ENCODE peak calls at places on chromosomes 5 and 9, in ten cellular contexts. B is ELR; C is caudate nucleus; D is fibroblast of pulmonary artery; T is stimulated activated CD4-positive, alpha-beta T cell treated with anti-CD3 and anti-CD28 coated beads, Interleukin-15, amount 100 ng/mL, for 1 hour; S is HEK293T; F is CD8-positive, alpha-beta T cell; W is stimulated activated CD8-positive, alpha-beta memory T cell treated with anti-CD3 and anti-CD28 coated beads, Interleukin-15, amount 100 ng/mL, for 24 hours; R is breast epithelium; J is astrocyte of the spinal cord. M is an unnamed sample.

GRCh38 chr9:17491780-17492179 is 87.1 kb upstream of the SH3GL2 start:
- DNase-seq in F (no peak), J (no peak), R (no peak), S (no peak), W (no peak), B (no peak), C (no peak), T (no peak), D (no peak), M (no peak)

GRCh38 chr5:170289749-170290148 is 7.8 kb downstream of the LCP2 start:
- DNase-seq in W (no peak), R (no peak), B (no peak), J (no peak), D (no peak), S (no peak), T (no peak), F (no peak), C (no peak), M (no peak)

GRCh38 chr9:125255781-125256391 is 5.7 kb upstream of the GAPVD1 start:
- DNase-seq in S (peak), W (no peak), F (no peak), B (peak), T (no peak), R (no peak), C (no peak), D (peak), J (no peak), M (no peak)

GRCh38 chr5:130801963-130802362 is 363.1 kb downstream of the HINT1 start:
- DNase-seq in C (no peak), J (no peak), W (no peak), T (no peak), D (no peak), F (no peak), S (no peak), R (no peak), B (no peak), M (no peak)

GRCh38 chr9:122124048-122124447 is 30.9 kb upstream of the TTLL11 start:
- DNase-seq in S (no peak), R (no peak), J (no peak), F (no peak), D (no peak), W (no peak), B (no peak), C (no peak), T (no peak), M (no peak)

GRCh38 chr9:122176916-122177315 is 17.2 kb downstream of the MORN5 start:
- DNase-seq in C (no peak), T (no peak), D (no peak), B (no peak), F (no peak), J (no peak), R (no peak), W (no peak), S (no peak), M (no peak)

GRCh38 chr5:43008369-43009158 is 31.6 kb downstream of the ANXA2R start:
- DNase-seq in W (no peak), T (peak), R (peak), J (peak), S (no peak), C (peak), B (peak), D (peak), F (peak), M (no peak)

GRCh38 chr5:33445808-33446207 is 5.0 kb downstream of the TARS1 start:
- DNase-seq in S (no peak), F (no peak), W (no peak), B (no peak), T (no peak), J (no peak), C (no peak), D (no peak), R (no peak), M (no peak)

GRCh38 chr9:126698251-126698650 is 84.5 kb downstream of the LMX1B start:
- DNase-seq in F (no peak), B (no peak), C (no peak), D (no peak), T (no peak), J (no peak), W (no peak), S (no peak), R (no peak), M (no peak)

M was measured in smooth muscle cell of the brain vasculature.